ENCODE peak calls at places on chromosomes 11 and 22, in eight cellular contexts. One of them, this sample, is unnamed.

GRCh38 chr11:126411971-126412381 is 56.5 kb downstream of the ST3GAL4 start:
- DNase-seq in mesenchymal stem cell: no peak
- DNase-seq in GM12878: no peak
- DNase-seq in GM23248: peak; percentile 48
- DNase-seq in HCT116: no peak
- DNase-seq in GM23338: peak; percentile 44
- DNase-seq in IMR-90: no peak
- DNase-seq in keratinocyte: no peak
- DNase-seq in this sample: no peak

GRCh38 chr22:41344189-41344788 is 37.5 kb upstream of the TEF start:
- DNase-seq in mesenchymal stem cell: no peak
- DNase-seq in GM12878: no peak
- DNase-seq in GM23248: no peak
- DNase-seq in HCT116: no peak
- DNase-seq in GM23338: no peak
- DNase-seq in IMR-90: no peak
- DNase-seq in keratinocyte: no peak
- DNase-seq in this sample: no peak

GRCh38 chr11:33742249-33742851 is 6.1 kb upstream of the CD59 start:
- DNase-seq in mesenchymal stem cell: peak; percentile 36
- DNase-seq in GM12878: no peak
- DNase-seq in GM23248: peak; percentile 40
- DNase-seq in HCT116: no peak
- DNase-seq in GM23338: no peak
- DNase-seq in IMR-90: no peak
- DNase-seq in keratinocyte: no peak
- DNase-seq in this sample: no peak

GRCh38 chr11:130278745-130279144 is 36.0 kb downstream of the ZBTB44 start:
- DNase-seq in mesenchymal stem cell: no peak
- DNase-seq in GM12878: no peak
- DNase-seq in GM23248: peak; percentile 2
- DNase-seq in HCT116: no peak
- DNase-seq in GM23338: no peak
- DNase-seq in IMR-90: peak; percentile 32
- DNase-seq in keratinocyte: no peak
- DNase-seq in this sample: no peak

GRCh38 chr11:73649206-73649605 is 2.8 kb downstream of the PLEKHB1 start:
- DNase-seq in mesenchymal stem cell: no peak
- DNase-seq in GM12878: no peak
- DNase-seq in GM23248: no peak
- DNase-seq in HCT116: no peak
- DNase-seq in GM23338: no peak
- DNase-seq in IMR-90: no peak
- DNase-seq in keratinocyte: no peak
- DNase-seq in this sample: no peak

GRCh38 chr11:57131080-57131790 is 50.5 kb upstream of the LRRC55 start:
- DNase-seq in mesenchymal stem cell: no peak
- DNase-seq in GM12878: no peak
- DNase-seq in GM23248: peak; percentile 55
- DNase-seq in HCT116: no peak
- DNase-seq in GM23338: peak; percentile 82
- DNase-seq in IMR-90: peak; percentile 13
- DNase-seq in keratinocyte: no peak
- DNase-seq in this sample: peak; percentile 45

GRCh38 chr11:61554172-61554988 is 26.5 kb downstream of the SYT7 start:
- DNase-seq in mesenchymal stem cell: no peak
- DNase-seq in GM12878: no peak
- DNase-seq in GM23248: no peak
- DNase-seq in HCT116: no peak
- DNase-seq in GM23338: no peak
- DNase-seq in IMR-90: no peak
- DNase-seq in keratinocyte: no peak
- DNase-seq in this sample: no peak

GRCh38 chr11:76604652-76605241 is 65.8 kb downstream of the LRRC32 start:
- DNase-seq in mesenchymal stem cell: peak; percentile 38
- DNase-seq in GM12878: no peak
- DNase-seq in GM23248: peak; percentile 90
- DNase-seq in HCT116: no peak
- DNase-seq in GM23338: no peak
- DNase-seq in IMR-90: peak; percentile 76
- DNase-seq in keratinocyte: no peak
- DNase-seq in this sample: no peak

GRCh38 chr11:62394825-62395538 is 23.9 kb upstream of the SCGB1A1 start:
- DNase-seq in mesenchymal stem cell: peak; percentile 86
- DNase-seq in GM12878: peak; percentile 28
- DNase-seq in GM23248: peak; percentile 91
- DNase-seq in HCT116: peak; percentile 61
- DNase-seq in GM23338: peak; percentile 89
- DNase-seq in IMR-90: peak; percentile 80
- DNase-seq in keratinocyte: no peak
- DNase-seq in this sample: peak; percentile 71

GRCh38 chr11:77092382-77092781 is 10.3 kb upstream of the OMP start:
- DNase-seq in mesenchymal stem cell: no peak
- DNase-seq in GM12878: no peak
- DNase-seq in GM23248: no peak
- DNase-seq in HCT116: no peak
- DNase-seq in GM23338: no peak
- DNase-seq in IMR-90: no peak
- DNase-seq in keratinocyte: no peak
- DNase-seq in this sample: no peak

GRCh38 chr22:36194971-36195370 is 6.6 kb downstream of the APOL4 start:
- DNase-seq in mesenchymal stem cell: peak; percentile 80
- DNase-seq in GM12878: no peak
- DNase-seq in GM23248: peak; percentile 77
- DNase-seq in HCT116: peak; percentile 22
- DNase-seq in GM23338: peak; percentile 82
- DNase-seq in IMR-90: peak; percentile 77
- DNase-seq in keratinocyte: no peak
- DNase-seq in this sample: peak; percentile 67

GRCh38 chr11:69333149-69333710 is 39.3 kb downstream of the MYEOV start:
- DNase-seq in mesenchymal stem cell: no peak
- DNase-seq in GM12878: no peak
- DNase-seq in GM23248: no peak
- DNase-seq in HCT116: no peak
- DNase-seq in GM23338: no peak
- DNase-seq in IMR-90: no peak
- DNase-seq in keratinocyte: no peak
- DNase-seq in this sample: no peak

GRCh38 chr22:50248192-50249084 is 2.6 kb downstream of the HDAC10 start:
- DNase-seq in mesenchymal stem cell: no peak
- DNase-seq in GM12878: no peak
- DNase-seq in GM23248: no peak
- DNase-seq in HCT116: no peak
- DNase-seq in GM23338: no peak
- DNase-seq in IMR-90: no peak
- DNase-seq in keratinocyte: no peak
- DNase-seq in this sample: no peak

GRCh38 chr11:19676508-19677379 is 35.9 kb upstream of the NAV2 start:
- DNase-seq in mesenchymal stem cell: no peak
- DNase-seq in GM12878: no peak
- DNase-seq in GM23248: no peak
- DNase-seq in HCT116: no peak
- DNase-seq in GM23338: peak; percentile 27
- DNase-seq in IMR-90: no peak
- DNase-seq in keratinocyte: no peak
- DNase-seq in this sample: no peak

GRCh38 chr11:37511425-37511933 is 913.4 kb upstream of the RAG2 start:
- DNase-seq in mesenchymal stem cell: peak; percentile 28
- DNase-seq in GM12878: no peak
- DNase-seq in GM23248: peak; percentile 31
- DNase-seq in HCT116: no peak
- DNase-seq in GM23338: no peak
- DNase-seq in IMR-90: peak; percentile 63
- DNase-seq in keratinocyte: peak; percentile 23
- DNase-seq in this sample: no peak

GRCh38 chr11:17747131-17747955 is 12.8 kb downstream of the KCNC1 start:
- DNase-seq in mesenchymal stem cell: no peak
- DNase-seq in GM12878: no peak
- DNase-seq in GM23248: no peak
- DNase-seq in HCT116: no peak
- DNase-seq in GM23338: no peak
- DNase-seq in IMR-90: no peak
- DNase-seq in keratinocyte: no peak
- DNase-seq in this sample: peak; percentile 26

GRCh38 chr11:9750551-9750950 is 86.7 kb downstream of the SWAP70 start:
- DNase-seq in mesenchymal stem cell: no peak
- DNase-seq in GM12878: no peak
- DNase-seq in GM23248: no peak
- DNase-seq in HCT116: no peak
- DNase-seq in GM23338: no peak
- DNase-seq in IMR-90: no peak
- DNase-seq in keratinocyte: no peak
- DNase-seq in this sample: no peak

GRCh38 chr11:45855308-45855707 is 8.0 kb downstream of the CRY2 start:
- DNase-seq in mesenchymal stem cell: no peak
- DNase-seq in GM12878: no peak
- DNase-seq in GM23248: peak; percentile 42
- DNase-seq in HCT116: no peak
- DNase-seq in GM23338: no peak
- DNase-seq in IMR-90: no peak
- DNase-seq in keratinocyte: no peak
- DNase-seq in this sample: no peak
- H3K4me1 ChIP-seq in mesenchymal stem cell: peaks cover 26% of the 10 kb centered on the region
- H3K4me1 ChIP-seq in GM12878: peaks cover 16% of the 10 kb centered on the region
- H3K4me1 ChIP-seq in GM23248: peaks cover 57% of the 10 kb centered on the region
- H3K4me1 ChIP-seq in HCT116: peaks cover 5% of the 10 kb centered on the region
- H3K4me1 ChIP-seq in GM23338: peaks cover 54% of the 10 kb centered on the region
- H3K4me1 ChIP-seq in IMR-90: peaks cover 31% of the 10 kb centered on the region
- H3K4me1 ChIP-seq in keratinocyte: peaks cover 15% of the 10 kb centered on the region
- H3K4me1 ChIP-seq in this sample: no peaks in the 10 kb centered on the region

DNA sequence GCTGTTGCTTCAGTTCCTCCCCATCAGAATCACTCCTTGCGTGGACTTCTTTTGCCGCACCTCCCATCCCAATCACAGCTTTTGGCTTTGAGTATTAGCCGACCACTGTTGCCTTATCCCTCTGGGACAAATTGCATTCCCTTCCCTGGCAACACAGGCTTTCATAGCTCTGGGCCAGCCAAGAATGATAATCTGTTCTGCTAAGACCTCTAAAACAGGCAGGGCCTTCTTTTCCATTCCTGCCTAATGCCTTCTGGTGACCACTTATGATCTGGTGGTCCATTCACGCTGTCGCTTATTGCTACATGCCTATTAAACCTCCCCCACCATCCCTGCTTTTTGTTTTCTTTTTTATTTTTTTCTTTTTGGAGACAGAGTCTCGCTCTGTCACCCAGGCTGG is 9.6 kb downstream of the SEC14L2 start:
- DNase-seq in mesenchymal stem cell: no peak
- DNase-seq in GM12878: no peak
- DNase-seq in GM23248: no peak
- DNase-seq in HCT116: no peak
- DNase-seq in GM23338: no peak
- DNase-seq in IMR-90: no peak
- DNase-seq in keratinocyte: no peak
- DNase-seq in this sample: no peak
- H3K27ac ChIP-seq in mesenchymal stem cell: no peak overlapping the region
- H3K27ac ChIP-seq in GM12878: no peak overlapping the region
- H3K27ac ChIP-seq in GM23248: no peak overlapping the region
- H3K27ac ChIP-seq in HCT116: no peak overlapping the region
- H3K27ac ChIP-seq in GM23338: no peak overlapping the region
- H3K27ac ChIP-seq in IMR-90: no peak overlapping the region
- H3K27ac ChIP-seq in keratinocyte: no peak overlapping the region
- H3K27ac ChIP-seq in this sample: no peak overlapping the region

GRCh38 chr11:35723493-35724284 is 61.1 kb downstream of the TRIM44 start:
- DNase-seq in mesenchymal stem cell: peak; percentile 11
- DNase-seq in GM12878: no peak
- DNase-seq in GM23248: peak; percentile 34
- DNase-seq in HCT116: no peak
- DNase-seq in GM23338: no peak
- DNase-seq in IMR-90: peak; percentile 27
- DNase-seq in keratinocyte: no peak
- DNase-seq in this sample: no peak

GRCh38 chr11:35722641-35723040 is 60.1 kb downstream of the TRIM44 start:
- DNase-seq in mesenchymal stem cell: no peak
- DNase-seq in GM12878: no peak
- DNase-seq in GM23248: no peak
- DNase-seq in HCT116: no peak
- DNase-seq in GM23338: no peak
- DNase-seq in IMR-90: no peak
- DNase-seq in keratinocyte: no peak
- DNase-seq in this sample: no peak

GRCh38 chr11:35717520-35717919 is 54.9 kb downstream of the TRIM44 start:
- DNase-seq in mesenchymal stem cell: no peak
- DNase-seq in GM12878: peak; percentile 36
- DNase-seq in GM23248: no peak
- DNase-seq in HCT116: no peak
- DNase-seq in GM23338: no peak
- DNase-seq in IMR-90: no peak
- DNase-seq in keratinocyte: no peak
- DNase-seq in this sample: no peak

GRCh38 chr11:35725880-35726279 is 63.3 kb downstream of the TRIM44 start:
- DNase-seq in mesenchymal stem cell: peak; percentile 54
- DNase-seq in GM12878: no peak
- DNase-seq in GM23248: peak; percentile 63
- DNase-seq in HCT116: peak; percentile 26
- DNase-seq in GM23338: no peak
- DNase-seq in IMR-90: peak; percentile 88
- DNase-seq in keratinocyte: peak; percentile 23
- DNase-seq in this sample: no peak

DNA sequence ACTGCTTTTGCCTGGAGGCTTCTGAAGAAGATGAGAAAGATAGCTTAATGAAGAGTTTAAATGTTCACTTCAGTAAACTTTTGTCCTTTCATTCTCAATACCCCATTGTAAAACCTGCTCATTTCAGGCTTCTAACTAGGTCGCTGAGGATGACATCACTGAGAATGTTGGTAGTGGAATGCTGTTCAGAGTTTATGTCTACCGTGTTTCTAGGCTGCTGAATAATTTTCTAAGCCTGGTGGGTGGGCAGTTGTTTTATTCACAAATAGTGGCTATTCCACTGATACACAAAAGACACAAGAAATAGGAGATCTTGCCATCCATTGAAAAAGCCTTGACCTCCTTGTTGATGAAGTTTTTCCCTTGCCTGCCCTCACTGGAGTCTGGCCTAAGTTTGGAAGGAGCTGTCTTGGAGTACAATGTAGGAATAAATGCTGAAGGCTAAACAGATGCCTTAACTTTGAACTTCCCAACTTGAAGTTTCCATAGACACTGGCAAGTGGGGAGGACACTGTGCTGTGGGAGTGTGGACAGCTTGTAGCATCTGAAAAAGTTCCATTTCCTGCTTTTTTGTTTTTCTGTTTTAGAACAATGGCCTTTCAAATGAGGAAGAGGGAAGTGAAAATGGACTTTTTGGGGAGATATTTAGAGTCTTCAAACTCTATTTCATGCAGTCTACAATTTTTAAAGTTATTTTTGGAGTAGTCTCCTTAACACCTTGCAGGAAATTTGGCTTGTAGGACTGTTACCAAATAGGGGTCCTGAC is 59.2 kb downstream of the TRIM44 start:
- DNase-seq in mesenchymal stem cell: no peak
- DNase-seq in GM12878: no peak
- DNase-seq in GM23248: peak; percentile 4
- DNase-seq in HCT116: no peak
- DNase-seq in GM23338: no peak
- DNase-seq in IMR-90: peak; percentile 25
- DNase-seq in keratinocyte: no peak
- DNase-seq in this sample: no peak
- H3K4me2 ChIP-seq in mesenchymal stem cell: no peak overlapping the region
- H3K4me2 ChIP-seq in GM12878: peak overlapping the region; percentile 58
- H3K4me2 ChIP-seq in GM23248: no peak overlapping the region
- H3K4me2 ChIP-seq in HCT116: no peak overlapping the region
- H3K4me2 ChIP-seq in GM23338: peak overlapping the region; percentile 39
- H3K4me2 ChIP-seq in IMR-90: no peak overlapping the region
- H3K4me2 ChIP-seq in keratinocyte: no peak overlapping the region
- H3K4me2 ChIP-seq in this sample: no peak overlapping the region

GRCh38 chr11:1483445-1483961 is 3.1 kb downstream of the MOB2 start:
- DNase-seq in mesenchymal stem cell: no peak
- DNase-seq in GM12878: no peak
- DNase-seq in GM23248: no peak
- DNase-seq in HCT116: no peak
- DNase-seq in GM23338: no peak
- DNase-seq in IMR-90: no peak
- DNase-seq in keratinocyte: no peak
- DNase-seq in this sample: no peak
- H3K4me1 ChIP-seq in mesenchymal stem cell: peaks cover 37% of the 10 kb centered on the region
- H3K4me1 ChIP-seq in GM12878: peaks cover 7% of the 10 kb centered on the region
- H3K4me1 ChIP-seq in GM23248: no peaks in the 10 kb centered on the region
- H3K4me1 ChIP-seq in HCT116: peaks cover 13% of the 10 kb centered on the region
- H3K4me1 ChIP-seq in GM23338: no peaks in the 10 kb centered on the region
- H3K4me1 ChIP-seq in IMR-90: peaks cover 4% of the 10 kb centered on the region
- H3K4me1 ChIP-seq in keratinocyte: peaks cover 3% of the 10 kb centered on the region
- H3K4me1 ChIP-seq in this sample: no peaks in the 10 kb centered on the region

This sample was measured in PC-9.